ENCODE peak calls at places on chromosomes 12 and 14, in five cellular contexts. One of them, this sample, is unnamed.

GRCh38 chr14:42224053-42224888 is 617.6 kb downstream of the LRFN5 start:
- DNase-seq in heart left ventricle: peak
- DNase-seq in bronchial epithelial cell: peak
- DNase-seq in keratinocyte: no peak
- DNase-seq in ascending aorta: no peak
- DNase-seq in this sample: no peak

GRCh38 chr14:64645220-64645891 is 58.9 kb upstream of the PLEKHG3 start:
- DNase-seq in ascending aorta: no peak
- DNase-seq in bronchial epithelial cell: no peak
- DNase-seq in keratinocyte: no peak
- DNase-seq in heart left ventricle: peak
- DNase-seq in this sample: no peak

GRCh38 chr12:49609059-49609874 is 3.8 kb upstream of the FAM186B start:
- DNase-seq in heart left ventricle: no peak
- DNase-seq in ascending aorta: no peak
- DNase-seq in keratinocyte: no peak
- DNase-seq in bronchial epithelial cell: no peak
- DNase-seq in this sample: no peak

GRCh38 chr14:79514700-79515099 is 696.6 kb downstream of the DIO2 start:
- DNase-seq in heart left ventricle: no peak
- DNase-seq in bronchial epithelial cell: peak
- DNase-seq in keratinocyte: no peak
- DNase-seq in ascending aorta: no peak
- DNase-seq in this sample: no peak

GRCh38 chr12:26119391-26119981 is 5.4 kb downstream of the BHLHE41 start:
- DNase-seq in ascending aorta: no peak
- DNase-seq in heart left ventricle: no peak
- DNase-seq in bronchial epithelial cell: peak
- DNase-seq in keratinocyte: no peak
- DNase-seq in this sample: no peak

GRCh38 chr14:94622653-94623421 is 10.6 kb downstream of the SERPINA3 start:
- DNase-seq in heart left ventricle: no peak
- DNase-seq in ascending aorta: no peak
- DNase-seq in bronchial epithelial cell: no peak
- DNase-seq in keratinocyte: no peak
- DNase-seq in this sample: no peak

GRCh38 chr12:108573310-108573709 is 10.9 kb downstream of the ISCU start:
- DNase-seq in keratinocyte: no peak
- DNase-seq in ascending aorta: no peak
- DNase-seq in bronchial epithelial cell: peak
- DNase-seq in heart left ventricle: no peak
- DNase-seq in this sample: no peak

GRCh38 chr14:61244051-61244450 is 37.1 kb downstream of the TMEM30B start:
- DNase-seq in heart left ventricle: no peak
- DNase-seq in bronchial epithelial cell: no peak
- DNase-seq in keratinocyte: no peak
- DNase-seq in ascending aorta: no peak
- DNase-seq in this sample: no peak

GRCh38 chr14:23284654-23285529 is 1.0 kb downstream of the HOMEZ start:
- DNase-seq in bronchial epithelial cell: peak
- DNase-seq in ascending aorta: no peak
- DNase-seq in keratinocyte: no peak
- DNase-seq in heart left ventricle: no peak
- DNase-seq in this sample: no peak

GRCh38 chr12:56633465-56634241 is 3.5 kb upstream of the BAZ2A start:
- DNase-seq in heart left ventricle: no peak
- DNase-seq in ascending aorta: no peak
- DNase-seq in bronchial epithelial cell: peak
- DNase-seq in keratinocyte: no peak
- DNase-seq in this sample: no peak

GRCh38 chr14:65287264-65288131 is 125.0 kb upstream of the FUT8 start:
- DNase-seq in heart left ventricle: peak
- DNase-seq in bronchial epithelial cell: no peak
- DNase-seq in ascending aorta: no peak
- DNase-seq in keratinocyte: no peak
- DNase-seq in this sample: peak

GRCh38 chr12:58159941-58160340 is 218.6 kb downstream of the ATP23 start:
- DNase-seq in bronchial epithelial cell: no peak
- DNase-seq in keratinocyte: no peak
- DNase-seq in heart left ventricle: no peak
- DNase-seq in ascending aorta: no peak
- DNase-seq in this sample: no peak

GRCh38 chr12:111546171-111546570 is 52.9 kb downstream of the ATXN2 start:
- DNase-seq in bronchial epithelial cell: no peak
- DNase-seq in heart left ventricle: no peak
- DNase-seq in ascending aorta: no peak
- DNase-seq in keratinocyte: no peak
- DNase-seq in this sample: no peak

GRCh38 chr12:7339675-7340074 is 35.8 kb downstream of the ACSM4 start:
- DNase-seq in ascending aorta: no peak
- DNase-seq in keratinocyte: no peak
- DNase-seq in heart left ventricle: no peak
- DNase-seq in bronchial epithelial cell: no peak
- DNase-seq in this sample: no peak

GRCh38 chr14:50875359-50876090 is 3.7 kb downstream of the ABHD12B start:
- DNase-seq in ascending aorta: no peak
- DNase-seq in heart left ventricle: no peak
- DNase-seq in bronchial epithelial cell: no peak
- DNase-seq in keratinocyte: no peak
- DNase-seq in this sample: peak

GRCh38 chr12:128754275-128754674 is 69.5 kb downstream of the SLC15A4 start:
- DNase-seq in ascending aorta: no peak
- DNase-seq in bronchial epithelial cell: peak
- DNase-seq in heart left ventricle: no peak
- DNase-seq in keratinocyte: no peak
- DNase-seq in this sample: no peak

GRCh38 chr14:47277703-47278102 is 397.7 kb downstream of the MDGA2 start:
- DNase-seq in ascending aorta: no peak
- DNase-seq in keratinocyte: no peak
- DNase-seq in heart left ventricle: no peak
- DNase-seq in bronchial epithelial cell: peak
- DNase-seq in this sample: no peak

GRCh38 chr12:19992311-19992710 is 376.0 kb upstream of the PDE3A start:
- DNase-seq in keratinocyte: no peak
- DNase-seq in heart left ventricle: no peak
- DNase-seq in ascending aorta: no peak
- DNase-seq in bronchial epithelial cell: no peak
- DNase-seq in this sample: no peak

GRCh38 chr12:100058482-100059029 is 73.8 kb upstream of the ANKS1B start:
- DNase-seq in keratinocyte: peak
- DNase-seq in ascending aorta: no peak
- DNase-seq in heart left ventricle: no peak
- DNase-seq in bronchial epithelial cell: peak
- DNase-seq in this sample: no peak
- TF ChIP-seq CTCF in keratinocyte: no peak
- TF ChIP-seq CTCF in ascending aorta: no peak
- TF ChIP-seq CTCF in heart left ventricle: no peak
- TF ChIP-seq CTCF in bronchial epithelial cell: no peak
- TF ChIP-seq CTCF in this sample: no peak

GRCh38 chr12:754871-755562 is 2.6 kb downstream of the WNK1 start:
- DNase-seq in heart left ventricle: no peak
- DNase-seq in ascending aorta: no peak
- DNase-seq in keratinocyte: no peak
- DNase-seq in bronchial epithelial cell: peak
- DNase-seq in this sample: no peak
- TF ChIP-seq CTCF in heart left ventricle: peak
- TF ChIP-seq CTCF in ascending aorta: peak
- TF ChIP-seq CTCF in keratinocyte: no peak
- TF ChIP-seq CTCF in bronchial epithelial cell: peak
- TF ChIP-seq CTCF in this sample: peak

GRCh38 chr14:21735639-21736307 is 62.2 kb upstream of the OR4E1 start:
- DNase-seq in heart left ventricle: no peak
- DNase-seq in bronchial epithelial cell: no peak
- DNase-seq in ascending aorta: no peak
- DNase-seq in keratinocyte: no peak
- DNase-seq in this sample: no peak

GRCh38 chr14:21729703-21730212 is 56.1 kb upstream of the OR4E1 start:
- DNase-seq in heart left ventricle: no peak
- DNase-seq in bronchial epithelial cell: no peak
- DNase-seq in ascending aorta: no peak
- DNase-seq in keratinocyte: no peak
- DNase-seq in this sample: no peak

GRCh38 chr14:21734457-21735074 is 60.9 kb upstream of the OR4E1 start:
- DNase-seq in ascending aorta: no peak
- DNase-seq in keratinocyte: no peak
- DNase-seq in bronchial epithelial cell: peak
- DNase-seq in heart left ventricle: no peak
- DNase-seq in this sample: peak

GRCh38 chr14:21735200-21735599 is 61.6 kb upstream of the OR4E1 start:
- DNase-seq in heart left ventricle: no peak
- DNase-seq in keratinocyte: no peak
- DNase-seq in bronchial epithelial cell: no peak
- DNase-seq in ascending aorta: no peak
- DNase-seq in this sample: no peak
- TF ChIP-seq CTCF in heart left ventricle: no peak
- TF ChIP-seq CTCF in keratinocyte: no peak
- TF ChIP-seq CTCF in bronchial epithelial cell: no peak
- TF ChIP-seq CTCF in ascending aorta: no peak
- TF ChIP-seq CTCF in this sample: no peak

GRCh38 chr14:99609245-99610117 is 5.5 kb upstream of the CCDC85C start:
- DNase-seq in ascending aorta: no peak
- DNase-seq in keratinocyte: no peak
- DNase-seq in bronchial epithelial cell: no peak
- DNase-seq in heart left ventricle: no peak
- DNase-seq in this sample: no peak
- TF ChIP-seq CTCF in ascending aorta: no peak
- TF ChIP-seq CTCF in keratinocyte: peak
- TF ChIP-seq CTCF in bronchial epithelial cell: no peak
- TF ChIP-seq CTCF in heart left ventricle: no peak
- TF ChIP-seq CTCF in this sample: peak

GRCh38 chr12:110015132-110015531 is 15.9 kb downstream of the ANKRD13A start:
- DNase-seq in bronchial epithelial cell: no peak
- DNase-seq in heart left ventricle: no peak
- DNase-seq in ascending aorta: no peak
- DNase-seq in keratinocyte: no peak
- DNase-seq in this sample: no peak
- TF ChIP-seq CTCF in bronchial epithelial cell: no peak
- TF ChIP-seq CTCF in heart left ventricle: peak
- TF ChIP-seq CTCF in ascending aorta: no peak
- TF ChIP-seq CTCF in keratinocyte: no peak
- TF ChIP-seq CTCF in this sample: peak

GRCh38 chr14:99562848-99563748 is 40.9 kb downstream of the CCDC85C start:
- DNase-seq in heart left ventricle: peak
- DNase-seq in keratinocyte: no peak
- DNase-seq in ascending aorta: no peak
- DNase-seq in bronchial epithelial cell: no peak
- DNase-seq in this sample: no peak
- TF ChIP-seq CTCF in heart left ventricle: peak
- TF ChIP-seq CTCF in keratinocyte: peak
- TF ChIP-seq CTCF in ascending aorta: peak
- TF ChIP-seq CTCF in bronchial epithelial cell: peak
- TF ChIP-seq CTCF in this sample: no peak

GRCh38 chr14:83419420-83419819 is 1885.8 kb upstream of the SEL1L start:
- DNase-seq in bronchial epithelial cell: no peak
- DNase-seq in heart left ventricle: no peak
- DNase-seq in ascending aorta: no peak
- DNase-seq in keratinocyte: no peak
- DNase-seq in this sample: no peak
- TF ChIP-seq CTCF in bronchial epithelial cell: no peak
- TF ChIP-seq CTCF in heart left ventricle: no peak
- TF ChIP-seq CTCF in ascending aorta: no peak
- TF ChIP-seq CTCF in keratinocyte: no peak
- TF ChIP-seq CTCF in this sample: no peak

This sample was measured in CD4-positive, alpha-beta T cell.